ENCODE peak calls at places on chromosomes 6 and 20, in seven cellular contexts. One of them, this sample, is unnamed.

GRCh38 chr6:167799033-167799933 is 27.4 kb upstream of the AFDN start:
- DNase-seq in naive thymus-derived CD8-positive, alpha-beta T cell: no peak
- DNase-seq in central memory CD8-positive, alpha-beta T cell: no peak
- DNase-seq in GM18507: no peak
- DNase-seq in fibroblast of pulmonary artery: peak; percentile 60
- DNase-seq in cortex of kidney: no peak
- DNase-seq in Right ventricle myocardium superior: no peak
- DNase-seq in this sample: no peak

GRCh38 chr20:49676581-49677291 is 36.9 kb downstream of the B4GALT5 start:
- DNase-seq in fibroblast of pulmonary artery: peak; percentile 42
- DNase-seq in cortex of kidney: no peak
- DNase-seq in GM18507: no peak
- DNase-seq in Right ventricle myocardium superior: no peak
- DNase-seq in central memory CD8-positive, alpha-beta T cell: no peak
- DNase-seq in naive thymus-derived CD8-positive, alpha-beta T cell: no peak
- DNase-seq in this sample: no peak

GRCh38 chr6:105270511-105270910 is 90.7 kb upstream of the POPDC3 start:
- DNase-seq in GM18507: no peak
- DNase-seq in fibroblast of pulmonary artery: no peak
- DNase-seq in Right ventricle myocardium superior: no peak
- DNase-seq in naive thymus-derived CD8-positive, alpha-beta T cell: no peak
- DNase-seq in cortex of kidney: no peak
- DNase-seq in central memory CD8-positive, alpha-beta T cell: no peak
- DNase-seq in this sample: no peak

GRCh38 chr20:58628491-58629212 is 22.4 kb upstream of the STX16 start:
- DNase-seq in cortex of kidney: no peak
- DNase-seq in fibroblast of pulmonary artery: no peak
- DNase-seq in naive thymus-derived CD8-positive, alpha-beta T cell: no peak
- DNase-seq in Right ventricle myocardium superior: no peak
- DNase-seq in central memory CD8-positive, alpha-beta T cell: no peak
- DNase-seq in GM18507: no peak
- DNase-seq in this sample: no peak

GRCh38 chr6:15399651-15400470 is 154.0 kb downstream of the JARID2 start:
- DNase-seq in cortex of kidney: no peak
- DNase-seq in central memory CD8-positive, alpha-beta T cell: no peak
- DNase-seq in GM18507: no peak
- DNase-seq in naive thymus-derived CD8-positive, alpha-beta T cell: no peak
- DNase-seq in Right ventricle myocardium superior: peak; percentile 83
- DNase-seq in fibroblast of pulmonary artery: peak; percentile 89
- DNase-seq in this sample: peak; percentile 70

GRCh38 chr6:38168126-38168525 is 348.6 kb downstream of the ZFAND3 start:
- DNase-seq in naive thymus-derived CD8-positive, alpha-beta T cell: no peak
- DNase-seq in GM18507: no peak
- DNase-seq in fibroblast of pulmonary artery: no peak
- DNase-seq in Right ventricle myocardium superior: no peak
- DNase-seq in cortex of kidney: no peak
- DNase-seq in central memory CD8-positive, alpha-beta T cell: no peak
- DNase-seq in this sample: no peak

GRCh38 chr20:4108495-4109306 is 93.3 kb upstream of the RNF24 start:
- DNase-seq in naive thymus-derived CD8-positive, alpha-beta T cell: peak; percentile 48
- DNase-seq in Right ventricle myocardium superior: peak; percentile 51
- DNase-seq in GM18507: peak; percentile 55
- DNase-seq in central memory CD8-positive, alpha-beta T cell: peak; percentile 34
- DNase-seq in fibroblast of pulmonary artery: peak; percentile 93
- DNase-seq in cortex of kidney: no peak
- DNase-seq in this sample: peak; percentile 61

GRCh38 chr6:37204014-37204751 is 34.2 kb downstream of the PIM1 start:
- DNase-seq in naive thymus-derived CD8-positive, alpha-beta T cell: no peak
- DNase-seq in central memory CD8-positive, alpha-beta T cell: no peak
- DNase-seq in fibroblast of pulmonary artery: peak; percentile 60
- DNase-seq in GM18507: no peak
- DNase-seq in Right ventricle myocardium superior: no peak
- DNase-seq in cortex of kidney: no peak
- DNase-seq in this sample: no peak

GRCh38 chr20:9015984-9016324 is 52.9 kb upstream of the PLCB4 start:
- DNase-seq in Right ventricle myocardium superior: no peak
- DNase-seq in cortex of kidney: no peak
- DNase-seq in GM18507: no peak
- DNase-seq in central memory CD8-positive, alpha-beta T cell: no peak
- DNase-seq in fibroblast of pulmonary artery: peak; percentile 28
- DNase-seq in naive thymus-derived CD8-positive, alpha-beta T cell: no peak
- DNase-seq in this sample: no peak

GRCh38 chr6:20699402-20699801 is 165.1 kb downstream of the CDKAL1 start:
- DNase-seq in GM18507: no peak
- DNase-seq in central memory CD8-positive, alpha-beta T cell: no peak
- DNase-seq in fibroblast of pulmonary artery: no peak
- DNase-seq in cortex of kidney: no peak
- DNase-seq in Right ventricle myocardium superior: no peak
- DNase-seq in naive thymus-derived CD8-positive, alpha-beta T cell: no peak
- DNase-seq in this sample: no peak

GRCh38 chr6:16543491-16543890 is 217.8 kb downstream of the ATXN1 start:
- DNase-seq in Right ventricle myocardium superior: no peak
- DNase-seq in cortex of kidney: no peak
- DNase-seq in fibroblast of pulmonary artery: no peak
- DNase-seq in naive thymus-derived CD8-positive, alpha-beta T cell: no peak
- DNase-seq in central memory CD8-positive, alpha-beta T cell: no peak
- DNase-seq in GM18507: no peak
- DNase-seq in this sample: no peak

GRCh38 chr20:29079769-29080690 is 2177.4 kb upstream of the DEFB115 start:
- DNase-seq in cortex of kidney: no peak
- DNase-seq in central memory CD8-positive, alpha-beta T cell: no peak
- DNase-seq in Right ventricle myocardium superior: peak; percentile 50
- DNase-seq in GM18507: no peak
- DNase-seq in fibroblast of pulmonary artery: peak; percentile 54
- DNase-seq in naive thymus-derived CD8-positive, alpha-beta T cell: no peak
- DNase-seq in this sample: no peak

GRCh38 chr6:106114492-106114891 is 28.4 kb downstream of the PRDM1 start:
- DNase-seq in fibroblast of pulmonary artery: no peak
- DNase-seq in central memory CD8-positive, alpha-beta T cell: no peak
- DNase-seq in GM18507: peak; percentile 36
- DNase-seq in cortex of kidney: no peak
- DNase-seq in Right ventricle myocardium superior: no peak
- DNase-seq in naive thymus-derived CD8-positive, alpha-beta T cell: no peak
- DNase-seq in this sample: no peak

GRCh38 chr20:23585808-23586734 is 17.8 kb upstream of the CST9L start:
- DNase-seq in fibroblast of pulmonary artery: no peak
- DNase-seq in cortex of kidney: no peak
- DNase-seq in naive thymus-derived CD8-positive, alpha-beta T cell: no peak
- DNase-seq in central memory CD8-positive, alpha-beta T cell: no peak
- DNase-seq in GM18507: no peak
- DNase-seq in Right ventricle myocardium superior: no peak
- DNase-seq in this sample: no peak

GRCh38 chr6:126660376-126660775 is 320.5 kb downstream of the CENPW start:
- DNase-seq in GM18507: no peak
- DNase-seq in Right ventricle myocardium superior: no peak
- DNase-seq in central memory CD8-positive, alpha-beta T cell: no peak
- DNase-seq in cortex of kidney: no peak
- DNase-seq in naive thymus-derived CD8-positive, alpha-beta T cell: no peak
- DNase-seq in fibroblast of pulmonary artery: no peak
- DNase-seq in this sample: no peak

GRCh38 chr6:150001295-150001990 is 23.9 kb downstream of the RAET1L start:
- DNase-seq in central memory CD8-positive, alpha-beta T cell: no peak
- DNase-seq in naive thymus-derived CD8-positive, alpha-beta T cell: no peak
- DNase-seq in cortex of kidney: no peak
- DNase-seq in fibroblast of pulmonary artery: no peak
- DNase-seq in GM18507: no peak
- DNase-seq in Right ventricle myocardium superior: no peak
- DNase-seq in this sample: no peak

GRCh38 chr6:84779380-84779779 is 15.0 kb upstream of the TBX18 start:
- DNase-seq in central memory CD8-positive, alpha-beta T cell: no peak
- DNase-seq in GM18507: no peak
- DNase-seq in cortex of kidney: no peak
- DNase-seq in Right ventricle myocardium superior: no peak
- DNase-seq in fibroblast of pulmonary artery: no peak
- DNase-seq in naive thymus-derived CD8-positive, alpha-beta T cell: no peak
- DNase-seq in this sample: no peak

This sample was measured in foreskin melanocyte.